ENCODE peak calls at places on chromosomes 13 and 19, in nine cellular contexts. I is iris pigment epithelial cell; M is cardiac fibroblast; R is activated naive CD4-positive, alpha-beta T cell; X is EL; P is iPS DF 6.9; T is PC-3; E is renal cortical epithelial cell; H is nephron progenitor cell. J is an unnamed sample.

GRCh38 chr19:32318884-32319520 is 26.4 kb upstream of the ZNF507 start:
- DNase-seq in I (no peak), M (peak), R (no peak), X (peak), P (no peak), T (peak), E (peak), H (peak), J (peak)

GRCh38 chr13:30142502-30143211 is 164.7 kb downstream of the KATNAL1 start:
- DNase-seq in I (peak), M (peak), R (no peak), X (peak), P (no peak), T (peak), E (peak), H (peak), J (no peak)

GRCh38 chr13:85771856-85772255 is 27.4 kb downstream of the SLITRK6 start:
- DNase-seq in I (peak), M (no peak), R (no peak), X (no peak), P (no peak), T (no peak), E (no peak), H (no peak), J (no peak)

GRCh38 chr13:51518847-51519246 is 65.4 kb upstream of the WDFY2 start:
- DNase-seq in I (no peak), M (peak), R (no peak), X (peak), P (no peak), T (peak), E (peak), H (no peak), J (no peak)

GRCh38 chr19:21586341-21587116 is 81.1 kb downstream of the ZNF429 start:
- DNase-seq in I (no peak), M (no peak), R (no peak), X (no peak), P (no peak), T (no peak), E (no peak), H (peak), J (peak)

GRCh38 chr19:18659281-18660050 is 22.6 kb downstream of the KLHL26 start:
- DNase-seq in I (no peak), M (peak), R (no peak), X (no peak), P (no peak), T (no peak), E (no peak), H (no peak), J (no peak)

GRCh38 chr13:43664700-43665191 is 122.0 kb downstream of the ENOX1 start:
- DNase-seq in I (peak), M (peak), R (no peak), X (peak), P (no peak), T (peak), E (peak), H (peak), J (no peak)

GRCh38 chr19:46886546-46887239 is 25.9 kb downstream of the ARHGAP35 start:
- DNase-seq in I (no peak), M (no peak), R (no peak), X (peak), P (no peak), T (peak), E (no peak), H (no peak), J (no peak)

GRCh38 chr13:107964356-107964755 is 251.0 kb downstream of the LIG4 start:
- DNase-seq in I (no peak), M (no peak), R (no peak), X (no peak), P (no peak), T (no peak), E (no peak), H (no peak), J (no peak)

GRCh38 chr13:76764916-76765315 is 121.3 kb downstream of the KCTD12 start:
- DNase-seq in I (no peak), M (no peak), R (no peak), X (no peak), P (no peak), T (no peak), E (no peak), H (no peak), J (no peak)

GRCh38 chr13:50162567-50162966 is 147.3 kb downstream of the KCNRG start:
- DNase-seq in I (no peak), M (no peak), R (no peak), X (no peak), P (no peak), T (no peak), E (no peak), H (no peak), J (no peak)

GRCh38 chr19:307111-307531 is 15.9 kb upstream of the PLPP2 start:
- DNase-seq in I (no peak), M (no peak), R (no peak), X (no peak), P (no peak), T (no peak), E (no peak), H (no peak), J (no peak)

GRCh38 chr13:59061621-59062020 is 1102.1 kb downstream of the DIAPH3 start:
- DNase-seq in I (no peak), M (no peak), R (no peak), X (no peak), P (no peak), T (no peak), E (no peak), H (no peak), J (no peak)

GRCh38 chr19:56138069-56138468 is 3.0 kb upstream of the ZNF444 start:
- DNase-seq in I (peak), M (peak), R (no peak), X (no peak), P (no peak), T (peak), E (no peak), H (no peak), J (no peak)

GRCh38 chr19:45451181-45451849 is 16.5 kb upstream of the FOSB start:
- DNase-seq in I (peak), M (peak), R (no peak), X (peak), P (no peak), T (peak), E (peak), H (no peak), J (no peak)

GRCh38 chr19:40550951-40551350 is 25.7 kb upstream of the SHKBP1 start:
- DNase-seq in I (no peak), M (no peak), R (no peak), X (no peak), P (no peak), T (no peak), E (no peak), H (no peak), J (no peak)

GRCh38 chr13:111043575-111043982 is 71.5 kb upstream of the ARHGEF7 start:
- DNase-seq in I (peak), M (peak), R (no peak), X (peak), P (no peak), T (peak), E (peak), H (no peak), J (peak)

GRCh38 chr19:38247734-38248268 is 8.4 kb downstream of the PPP1R14A start:
- DNase-seq in I (no peak), M (peak), R (no peak), X (no peak), P (no peak), T (no peak), E (peak), H (no peak), J (no peak)

GRCh38 chr13:62512194-62513141 is 1096.8 kb upstream of the PCDH20 start:
- DNase-seq in I (peak), M (peak), R (no peak), X (peak), P (peak), T (peak), E (peak), H (peak), J (peak)

GRCh38 chr13:113122571-113123225 is at the start of gene F10:
- DNase-seq in I (peak), M (peak), R (no peak), X (peak), P (no peak), T (no peak), E (no peak), H (peak), J (peak)

GRCh38 chr13:66033924-66034323 is 1196.2 kb downstream of the PCDH9 start:
- DNase-seq in I (no peak), M (no peak), R (no peak), X (peak), P (no peak), T (no peak), E (no peak), H (no peak), J (peak)

GRCh38 chr13:84649853-84650252 is 767.6 kb upstream of the SLITRK1 start:
- DNase-seq in I (peak), M (peak), R (no peak), X (peak), P (no peak), T (peak), E (peak), H (no peak), J (no peak)

GRCh38 chr13:33616130-33616529 is 201.8 kb upstream of the RFC3 start:
- DNase-seq in I (no peak), M (no peak), R (no peak), X (no peak), P (no peak), T (no peak), E (no peak), H (no peak), J (no peak)

GRCh38 chr13:52127378-52127777 is 1.5 kb downstream of the NEK5 start:
- DNase-seq in I (peak), M (no peak), R (no peak), X (no peak), P (no peak), T (no peak), E (no peak), H (no peak), J (no peak)

GRCh38 chr19:17743874-17744273 is 7.4 kb upstream of the FCHO1 start:
- DNase-seq in I (peak), M (peak), R (no peak), X (no peak), P (no peak), T (peak), E (peak), H (no peak), J (no peak)

GRCh38 chr19:47309038-47309437 is 623 bp upstream of the C5AR1 start:
- DNase-seq in I (no peak), M (peak), R (no peak), X (no peak), P (no peak), T (no peak), E (no peak), H (no peak), J (no peak)

GRCh38 chr13:103188688-103189326 is 122.6 kb upstream of the SLC10A2 start:
- DNase-seq in I (peak), M (peak), R (no peak), X (no peak), P (no peak), T (peak), E (peak), H (no peak), J (no peak)

GRCh38 chr19:531753-532571 is at the start of gene CDC34:
- DNase-seq in I (no peak), M (no peak), R (no peak), X (no peak), P (no peak), T (no peak), E (no peak), H (peak), J (no peak)

GRCh38 chr13:36680918-36681317 is 7.1 kb downstream of the SERTM1 start:
- DNase-seq in I (no peak), M (no peak), R (no peak), X (no peak), P (no peak), T (no peak), E (peak), H (no peak), J (no peak)

GRCh38 chr13:85386424-85386823 is 412.8 kb downstream of the SLITRK6 start:
- DNase-seq in I (peak), M (no peak), R (no peak), X (no peak), P (no peak), T (no peak), E (peak), H (no peak), J (no peak)

GRCh38 chr19:30590596-30591229 is 218.5 kb downstream of the ZNF536 start:
- DNase-seq in I (no peak), M (no peak), R (no peak), X (no peak), P (no peak), T (no peak), E (no peak), H (no peak), J (no peak)